ENCODE peak calls at places on chromosomes 16 and 17, in nine cellular contexts. A is lung; G is IMR-90; K is left ventricle myocardium inferior; O is naive thymus-derived CD4-positive, alpha-beta T cell; E is PC-3; I is CD4-positive, CD25-positive, alpha-beta regulatory T cell; T is H1; Y is mucosa of descending colon. Z is an unnamed sample.

GRCh38 chr16:58732545-58733247 is 1.4 kb downstream of the GOT2 start:
- DNase-seq in K (no peak), G (peak; percentile 42), I (no peak), A (no peak), T (no peak), O (no peak), E (peak; percentile 64), Y (no peak), Z (peak; percentile 31)

GRCh38 chr16:87897563-87898505 is 28.5 kb upstream of the SLC7A5 start:
- DNase-seq in O (no peak), A (no peak), G (no peak), T (no peak), Y (no peak), I (no peak), E (no peak), K (no peak), Z (no peak)

GRCh38 chr17:80789356-80789902 is 202.2 kb upstream of the CHMP6 start:
- DNase-seq in I (no peak), G (peak; percentile 97), E (peak; percentile 84), A (no peak), T (no peak), O (no peak), K (no peak), Y (no peak), Z (peak; percentile 87)

GRCh38 chr16:595942-596735 is 6.3 kb downstream of the RAB40C start:
- DNase-seq in I (no peak), A (no peak), O (no peak), K (no peak), G (no peak), Y (no peak), E (peak; percentile 39), T (no peak), Z (no peak)

GRCh38 chr16:1346422-1347285 is 5.0 kb downstream of the TSR3 start:
- DNase-seq in K (no peak), Y (no peak), E (no peak), A (no peak), G (no peak), I (no peak), T (no peak), O (no peak), Z (no peak)

GRCh38 chr17:7523033-7523432 is 25.8 kb upstream of the TNFSF12 start:
- DNase-seq in Y (peak; percentile 30), A (no peak), I (peak; percentile 28), G (no peak), K (no peak), T (peak; percentile 79), O (no peak), E (peak; percentile 3), Z (no peak)

GRCh38 chr16:55242667-55243066 is 81.3 kb upstream of the IRX6 start:
- DNase-seq in T (no peak), O (no peak), G (no peak), K (no peak), I (no peak), E (no peak), A (no peak), Y (no peak), Z (no peak)

GRCh38 chr16:57016301-57016700 is 26.9 kb downstream of the NLRC5 start:
- DNase-seq in E (no peak), A (no peak), G (no peak), I (no peak), K (no peak), Y (no peak), T (no peak), O (no peak), Z (no peak)

GRCh38 chr16:79463839-79464238 is 136.7 kb downstream of the MAF start:
- DNase-seq in Y (no peak), G (no peak), E (no peak), T (no peak), A (no peak), I (no peak), K (no peak), O (no peak), Z (no peak)

GRCh38 chr16:74052006-74052405 is 244.6 kb upstream of the PSMD7 start:
- DNase-seq in E (no peak), O (no peak), Y (no peak), T (no peak), K (no peak), A (no peak), G (no peak), I (no peak), Z (no peak)

GRCh38 chr17:12953126-12953525 is 64.7 kb downstream of the ELAC2 start:
- DNase-seq in Y (no peak), E (no peak), T (no peak), O (no peak), A (no peak), G (no peak), I (no peak), K (no peak), Z (no peak)

GRCh38 chr17:52470553-52470952 is 312.0 kb upstream of the CA10 start:
- DNase-seq in K (no peak), A (no peak), O (no peak), I (no peak), Y (no peak), E (no peak), G (no peak), T (no peak), Z (no peak)

GRCh38 chr16:2528161-2529060 is 2.8 kb downstream of the CEMP1 start:
- DNase-seq in G (no peak), A (no peak), I (no peak), E (no peak), T (no peak), K (peak; percentile 13), O (no peak), Y (no peak), Z (no peak)

GRCh38 chr16:57147381-57148191 is 38.3 kb downstream of the PSME3IP1 start:
- DNase-seq in O (no peak), Y (no peak), T (no peak), G (peak; percentile 46), E (no peak), K (no peak), A (no peak), I (no peak), Z (peak; percentile 27)

GRCh38 chr17:75683467-75684041 is 16.4 kb downstream of the SAP30BP start:
- DNase-seq in K (no peak), I (no peak), Y (peak; percentile 13), O (no peak), A (no peak), T (no peak), G (peak; percentile 80), E (peak; percentile 97), Z (peak; percentile 44)

GRCh38 chr16:57606147-57606846 is 22.1 kb upstream of the ADGRG1 start:
- DNase-seq in K (no peak), I (no peak), E (no peak), Y (no peak), T (no peak), G (no peak), O (no peak), A (no peak), Z (no peak)

GRCh38 chr16:75754126-75754525 is 27.8 kb upstream of the CPHXL start:
- DNase-seq in Y (peak; percentile 51), T (no peak), G (peak; percentile 45), E (peak; percentile 57), A (no peak), O (no peak), K (no peak), I (no peak), Z (no peak)

GRCh38 chr17:65785109-65785508 is 223.7 kb upstream of the AXIN2 start:
- DNase-seq in O (no peak), G (peak; percentile 97), T (no peak), K (no peak), Y (no peak), E (peak; percentile 99), I (no peak), A (no peak), Z (no peak)

GRCh38 chr17:35695613-35696012 is 35.8 kb upstream of the RASL10B start:
- DNase-seq in O (no peak), G (no peak), A (no peak), T (no peak), Y (no peak), E (no peak), K (no peak), I (no peak), Z (no peak)

GRCh38 chr16:77344306-77344705 is 90.5 kb downstream of the ADAMTS18 start:
- DNase-seq in G (no peak), T (no peak), I (no peak), Y (no peak), E (peak; percentile 34), O (no peak), K (no peak), A (no peak), Z (no peak)

GRCh38 chr16:54240180-54241125 is 46.1 kb downstream of the IRX3 start:
- DNase-seq in Y (no peak), O (no peak), G (no peak), T (no peak), K (peak; percentile 37), A (no peak), E (no peak), I (no peak), Z (peak; percentile 48)

GRCh38 chr16:69321080-69321479 is 9.3 kb downstream of the PDF start:
- DNase-seq in T (no peak), K (no peak), O (no peak), Y (no peak), G (no peak), A (no peak), I (no peak), E (no peak), Z (no peak)
- H3K4me1 ChIP-seq in T (no peaks in the 10 kb centered on the region), K (peaks cover 19% of the 10 kb centered on the region), O (no peaks in the 10 kb centered on the region), Y (peaks cover 15% of the 10 kb centered on the region), G (no peaks in the 10 kb centered on the region), A (no peaks in the 10 kb centered on the region), I (peaks cover 8% of the 10 kb centered on the region), E (peaks cover 1% of the 10 kb centered on the region), Z (no peaks in the 10 kb centered on the region)

GRCh38 chr16:70579648-70580630 is 56.3 kb downstream of the SF3B3 start:
- DNase-seq in A (no peak), T (no peak), Y (peak; percentile 63), E (no peak), G (no peak), K (peak; percentile 64), O (no peak), I (no peak), Z (no peak)
- H3K4me3 ChIP-seq in A (no peak overlapping the region), T (no peak overlapping the region), Y (no peak overlapping the region), E (no peak overlapping the region), G (no peak overlapping the region), K (peak overlapping the region; percentile 49), O (no peak overlapping the region), I (no peak overlapping the region), Z (no peak overlapping the region)

DNA sequence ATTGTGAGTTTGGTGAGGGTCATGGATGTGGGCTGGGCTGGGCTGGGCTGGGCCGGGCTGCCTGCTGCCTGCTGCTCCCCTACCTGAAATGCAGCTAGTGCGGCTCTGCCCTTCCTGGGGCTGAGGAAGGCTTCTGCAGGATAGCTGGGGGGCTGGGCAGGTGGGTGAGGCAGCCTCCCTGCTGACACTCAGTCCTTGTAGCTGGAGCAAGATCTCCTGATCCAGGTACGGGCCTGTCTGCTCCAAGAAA is 4.7 kb downstream of the RPL13 start:
- DNase-seq in E (peak; percentile 47), G (no peak), T (no peak), O (no peak), I (no peak), Y (no peak), K (no peak), A (no peak), Z (no peak)
- H3K4me1 ChIP-seq in E (peaks cover 34% of the 10 kb centered on the region), G (peaks cover 21% of the 10 kb centered on the region), T (peaks cover 8% of the 10 kb centered on the region), O (peaks cover 33% of the 10 kb centered on the region), I (peaks cover 44% of the 10 kb centered on the region), Y (peaks cover 39% of the 10 kb centered on the region), K (peaks cover 60% of the 10 kb centered on the region), A (no peaks in the 10 kb centered on the region), Z (peaks cover 20% of the 10 kb centered on the region)

GRCh38 chr17:4585203-4585939 is 1.0 kb downstream of the SMTNL2 start:
- DNase-seq in T (no peak), Y (no peak), G (no peak), O (no peak), E (no peak), K (no peak), I (no peak), A (no peak), Z (no peak)
- H3K4me3 ChIP-seq in T (peak overlapping the region; percentile 56), Y (no peak overlapping the region), G (no peak overlapping the region), O (no peak overlapping the region), E (no peak overlapping the region), K (peak overlapping the region; percentile 72), I (no peak overlapping the region), A (no peak overlapping the region), Z (peak overlapping the region; percentile 94)

Z was measured in cardiac muscle cell.